ENCODE peak calls at places on chromosomes 7 and 10, in eight cellular contexts. C is heart left ventricle, D is sigmoid colon, L is right lobe of liver, I is stomach, U is NB4, P is breast epithelium, A is body of pancreas. B is an unnamed sample.

GRCh38 chr10:78759448-78760120 is 309.2 kb upstream of the ZMIZ1 start:
- DNase-seq in C (no peak), A (no peak), D (no peak), I (no peak), U (no peak), L (no peak), P (no peak), B (no peak)

GRCh38 chr10:1410032-1410431 is 327.3 kb downstream of the ADARB2 start:
- DNase-seq in C (no peak), L (no peak), P (no peak), D (no peak), U (no peak), A (no peak), I (no peak), B (no peak)

GRCh38 chr7:50725774-50726173 is 56.9 kb downstream of the GRB10 start:
- DNase-seq in A (peak), I (no peak), C (no peak), D (no peak), P (no peak), U (no peak), L (no peak), B (no peak)

GRCh38 chr10:834493-834892 is 97.0 kb downstream of the LARP4B start:
- DNase-seq in I (no peak), C (no peak), D (no peak), P (no peak), U (no peak), A (no peak), L (no peak), B (no peak)

GRCh38 chr10:1736180-1736971 is 949 bp downstream of the ADARB2 start:
- DNase-seq in U (no peak), L (no peak), I (no peak), P (no peak), D (no peak), C (no peak), A (no peak), B (no peak)

GRCh38 chr7:64978497-64979203 is 12.2 kb downstream of the ZNF117 start:
- DNase-seq in A (no peak), P (no peak), I (no peak), L (no peak), U (no peak), D (no peak), C (no peak), B (no peak)

GRCh38 chr10:3924344-3924743 is 139.3 kb upstream of the KLF6 start:
- DNase-seq in C (no peak), U (no peak), D (no peak), L (no peak), P (no peak), A (no peak), I (no peak), B (peak)

GRCh38 chr10:43172645-43173044 is 34.4 kb downstream of the CSGALNACT2 start:
- DNase-seq in D (no peak), U (no peak), I (no peak), L (no peak), P (no peak), C (no peak), A (no peak), B (no peak)

GRCh38 chr10:63586048-63586447 is 64.8 kb downstream of the REEP3 start:
- DNase-seq in P (no peak), U (no peak), C (no peak), I (no peak), D (no peak), A (no peak), L (no peak), B (no peak)

GRCh38 chr10:97686301-97686961 is 610 bp downstream of the AVPI1 start:
- DNase-seq in L (no peak), I (no peak), D (no peak), C (no peak), P (no peak), A (no peak), U (no peak), B (peak)

GRCh38 chr10:31620236-31621151 is 301.5 kb downstream of the ZEB1 start:
- DNase-seq in A (peak), L (no peak), D (peak), U (no peak), I (no peak), C (peak), P (no peak), B (peak)

GRCh38 chr7:148729984-148730733 is 31.5 kb downstream of the CUL1 start:
- DNase-seq in C (no peak), I (no peak), U (no peak), A (no peak), P (no peak), D (no peak), L (no peak), B (no peak)

GRCh38 chr7:17362439-17363095 is 64.1 kb downstream of the AHR start:
- DNase-seq in C (no peak), D (no peak), A (no peak), U (no peak), P (no peak), L (no peak), I (no peak), B (no peak)

GRCh38 chr7:95126053-95126709 is 198.2 kb downstream of the PON1 start:
- DNase-seq in C (no peak), D (no peak), U (no peak), A (no peak), L (no peak), P (no peak), I (no peak), B (no peak)

GRCh38 chr10:79387974-79388850 is 40.9 kb downstream of the PPIF start:
- DNase-seq in A (no peak), D (peak), C (peak), U (no peak), P (peak), I (no peak), L (peak), B (no peak)

GRCh38 chr10:1116696-1117254 is 60.6 kb downstream of the WDR37 start:
- DNase-seq in D (no peak), U (no peak), C (no peak), P (no peak), L (no peak), A (no peak), I (no peak), B (no peak)

GRCh38 chr10:86954681-86955500 is 2.5 kb downstream of the MMRN2 start:
- DNase-seq in P (no peak), I (no peak), L (peak), U (no peak), D (peak), C (no peak), A (no peak), B (no peak)

GRCh38 chr7:2540641-2541051 is 14.7 kb downstream of the BRAT1 start:
- DNase-seq in L (no peak), I (no peak), U (peak), P (no peak), D (peak), A (no peak), C (no peak), B (no peak)

GRCh38 chr7:5494683-5495561 is 71.3 kb upstream of the TNRC18 start:
- DNase-seq in I (peak), A (peak), P (peak), U (peak), L (peak), C (peak), D (peak), B (peak)

GRCh38 chr10:67978749-67979148 is 94.3 kb downstream of the SIRT1 start:
- DNase-seq in A (no peak), I (no peak), P (no peak), C (no peak), U (no peak), D (no peak), L (no peak), B (no peak)

GRCh38 chr7:152492952-152493351 is 57.1 kb upstream of the KMT2C start:
- DNase-seq in D (no peak), A (no peak), I (no peak), L (no peak), C (no peak), P (no peak), U (no peak), B (no peak)

GRCh38 chr10:71241899-71242620 is 29.7 kb downstream of the UNC5B start:
- DNase-seq in A (no peak), I (no peak), U (peak), C (no peak), D (no peak), L (peak), P (no peak), B (no peak)

GRCh38 chr10:14860782-14861181 is 17.9 kb upstream of the SUV39H2 start:
- DNase-seq in A (peak), I (peak), U (no peak), C (no peak), D (no peak), L (no peak), P (no peak), B (no peak)

GRCh38 chr10:131792011-131792651 is 108.7 kb upstream of the PPP2R2D start:
- DNase-seq in P (no peak), U (no peak), I (peak), A (no peak), D (peak), C (no peak), L (no peak), B (no peak)

GRCh38 chr10:103193107-103193819 is at the start of gene NT5C2:
- DNase-seq in A (peak), U (peak), C (peak), L (peak), D (peak), P (peak), I (peak), B (peak)

GRCh38 chr7:13879994-13880686 is 109.3 kb downstream of the ETV1 start:
- DNase-seq in L (no peak), U (no peak), C (no peak), I (no peak), D (no peak), A (no peak), P (no peak), B (no peak)

GRCh38 chr10:97498841-97499560 is at the start of gene UBTD1:
- DNase-seq in U (peak), P (peak), A (peak), L (peak), C (peak), I (peak), D (peak), B (peak)

GRCh38 chr7:2815523-2816240 is 28.4 kb downstream of the GNA12 start:
- DNase-seq in I (no peak), D (peak), L (no peak), A (no peak), U (peak), C (no peak), P (no peak), B (peak)

GRCh38 chr7:143936087-143937009 is 1.3 kb downstream of the OR2F2 start:
- DNase-seq in L (no peak), P (no peak), A (peak), D (no peak), U (no peak), I (no peak), C (no peak), B (no peak)

GRCh38 chr10:110399163-110400094 is 94.7 kb upstream of the SMNDC1 start:
- DNase-seq in U (no peak), A (peak), D (no peak), L (no peak), P (no peak), I (peak), C (no peak), B (no peak)

GRCh38 chr10:10658157-10658556 is 359.5 kb upstream of the CELF2 start:
- DNase-seq in I (no peak), U (peak), P (no peak), D (no peak), A (no peak), C (no peak), L (no peak), B (no peak)

DNA sequence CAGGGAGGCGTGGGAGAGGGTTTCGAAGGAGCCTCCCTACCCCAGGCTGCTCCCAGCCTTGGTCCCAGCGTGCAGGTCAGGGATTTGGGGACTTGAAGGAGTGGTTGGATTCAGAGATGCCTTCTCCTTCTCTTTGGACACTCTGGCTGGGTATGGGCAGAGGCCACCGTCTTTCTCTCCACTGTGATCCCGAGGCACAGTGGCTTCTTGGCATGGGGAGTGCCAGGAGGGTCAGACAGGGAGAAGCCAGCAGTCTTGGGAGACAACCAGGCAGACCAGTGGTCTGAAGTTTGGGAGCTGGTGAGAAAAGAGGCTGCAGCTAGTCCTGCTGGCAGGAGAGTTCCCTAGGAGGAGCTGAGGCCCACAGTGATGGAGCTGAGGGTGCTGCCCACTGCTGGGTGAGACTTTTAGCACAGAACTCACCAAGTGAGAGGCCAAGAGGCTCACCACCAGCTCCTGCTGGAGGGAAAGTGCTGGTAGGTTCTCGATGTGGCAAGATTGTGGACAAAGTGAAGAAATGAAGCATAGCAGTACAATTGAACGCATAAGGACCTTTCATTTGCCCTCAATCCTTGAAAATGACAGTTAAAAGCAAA is 35.2 kb upstream of the WDFY4 start:
- DNase-seq in U (peak), A (no peak), D (no peak), L (no peak), I (no peak), C (no peak), P (no peak), B (no peak)
- TF ChIP-seq CTCF in U (peak), A (no peak), D (no peak), L (no peak), I (no peak), C (no peak), P (no peak), B (no peak)

GRCh38 chr10:21526952-21527633 is 1.6 kb upstream of the SKIDA1 start:
- DNase-seq in D (peak), L (peak), U (peak), C (peak), P (peak), A (peak), I (peak), B (peak)
- TF ChIP-seq POLR2A in D (no peak), L (peak), U (peak), C (peak), P (no peak), A (peak), I (no peak), B (no peak)

GRCh38 chr7:130141161-130141857 is 63.9 kb downstream of the TMEM209 start:
- DNase-seq in C (peak), D (peak), L (peak), U (no peak), I (peak), A (peak), P (peak), B (peak)

GRCh38 chr7:130140551-130141160 is 64.5 kb downstream of the TMEM209 start:
- DNase-seq in L (no peak), D (no peak), P (no peak), I (no peak), A (no peak), U (no peak), C (no peak), B (no peak)

GRCh38 chr7:130143334-130143732 is 61.9 kb downstream of the TMEM209 start:
- DNase-seq in L (no peak), I (no peak), U (no peak), D (no peak), C (no peak), A (no peak), P (no peak), B (no peak)

GRCh38 chr7:130142654-130143333 is 62.4 kb downstream of the TMEM209 start:
- DNase-seq in L (no peak), D (no peak), C (no peak), U (no peak), A (no peak), P (no peak), I (no peak), B (peak)

DNA sequence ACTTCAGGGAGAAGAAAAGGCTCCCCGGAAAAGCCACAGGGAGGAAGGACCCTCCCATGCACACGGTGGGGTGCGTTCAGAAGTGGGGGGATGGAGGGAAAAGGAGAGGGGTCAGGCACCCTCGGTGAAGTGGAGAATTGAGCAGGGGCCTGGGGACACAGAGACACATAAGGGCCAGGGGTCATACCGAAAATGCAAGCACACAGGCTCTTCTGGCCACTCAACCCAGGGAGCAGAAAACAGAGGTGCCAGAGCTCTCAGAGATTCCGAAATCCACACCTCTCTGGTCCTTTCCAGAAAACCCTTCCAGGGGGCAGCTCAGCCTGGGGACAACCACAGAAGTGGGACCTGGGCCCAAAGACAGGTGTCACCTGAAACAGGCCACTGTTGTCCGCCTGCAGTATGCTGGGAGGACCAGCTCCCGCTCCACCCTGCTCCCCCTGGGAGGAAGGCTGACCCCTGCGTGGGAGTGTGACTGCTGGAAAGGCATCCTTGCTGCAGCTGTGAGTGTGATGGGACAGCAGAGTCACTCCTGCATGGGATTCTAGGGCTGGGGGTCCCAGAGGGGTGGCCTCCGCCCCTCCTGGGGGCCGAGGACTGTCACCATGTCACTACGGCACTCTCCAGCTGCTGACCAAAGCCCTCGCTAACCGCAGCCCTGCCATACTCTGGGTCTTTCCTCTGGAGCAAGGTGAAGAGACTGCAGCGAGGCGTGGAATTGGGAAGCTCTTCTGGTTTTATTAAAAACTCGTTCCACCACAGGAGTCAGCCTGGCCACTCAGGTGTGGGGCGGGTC is 63.1 kb downstream of the TMEM209 start:
- DNase-seq in U (no peak), D (no peak), I (no peak), C (peak), L (no peak), P (no peak), A (no peak), B (peak)
- H3K4me3 ChIP-seq in U (no peak), D (peak), I (peak), C (peak), L (peak), P (peak), A (no peak), B (peak)

GRCh38 chr7:74480861-74481417 is 27.2 kb downstream of the GTF2IRD1 start:
- DNase-seq in U (peak), D (peak), C (peak), L (peak), I (peak), A (peak), P (no peak), B (peak)

GRCh38 chr7:74478671-74479065 is 25.0 kb downstream of the GTF2IRD1 start:
- DNase-seq in I (no peak), D (no peak), U (no peak), A (no peak), L (no peak), P (no peak), C (no peak), B (no peak)

GRCh38 chr7:74481458-74482324 is 28.0 kb downstream of the GTF2IRD1 start:
- DNase-seq in P (no peak), C (no peak), A (no peak), L (no peak), D (no peak), U (no peak), I (no peak), B (no peak)

GRCh38 chr7:74479066-74479781 is 25.5 kb downstream of the GTF2IRD1 start:
- DNase-seq in I (peak), C (peak), D (peak), A (peak), L (no peak), U (peak), P (no peak), B (no peak)

GRCh38 chr7:74479961-74480829 is 26.5 kb downstream of the GTF2IRD1 start:
- DNase-seq in I (peak), C (peak), L (peak), U (no peak), A (peak), P (no peak), D (peak), B (peak)
- TF ChIP-seq CTCF in I (no peak), C (no peak), L (no peak), U (no peak), A (no peak), P (no peak), D (no peak), B (no peak)

GRCh38 chr7:4233621-4234497 is 448.2 kb upstream of the FOXK1 start:
- DNase-seq in P (no peak), I (no peak), L (peak), U (no peak), D (peak), A (no peak), C (no peak), B (no peak)

GRCh38 chr7:4234498-4234855 is 447.6 kb upstream of the FOXK1 start:
- DNase-seq in L (peak), P (no peak), D (peak), A (no peak), C (no peak), I (no peak), U (no peak), B (no peak)

GRCh38 chr7:4234886-4235285 is 447.2 kb upstream of the FOXK1 start:
- DNase-seq in D (peak), L (no peak), P (no peak), A (no peak), U (no peak), I (no peak), C (no peak), B (no peak)

GRCh38 chr7:4236389-4236788 is 445.7 kb upstream of the FOXK1 start:
- DNase-seq in D (peak), P (no peak), C (no peak), L (peak), A (no peak), U (no peak), I (no peak), B (no peak)

DNA sequence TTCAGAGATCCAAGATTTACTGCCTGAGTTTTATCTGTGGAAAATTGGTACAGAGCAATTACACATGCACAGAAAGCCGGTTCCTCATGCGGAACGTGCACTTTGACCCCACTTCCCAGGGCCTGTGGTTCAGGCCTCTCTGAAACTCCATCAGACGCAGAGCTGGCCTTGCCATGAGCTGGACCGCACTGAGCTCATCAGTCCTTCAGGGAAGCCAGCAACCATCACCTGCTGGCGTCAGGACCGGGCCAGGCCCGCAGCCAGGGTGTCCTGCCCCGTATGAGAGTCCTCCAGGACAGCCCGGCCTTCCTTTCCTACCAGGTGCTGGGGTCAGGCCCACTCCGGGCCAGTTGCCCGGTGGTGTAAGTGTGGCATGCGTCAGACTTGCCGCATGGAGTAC is 446.5 kb upstream of the FOXK1 start:
- DNase-seq in C (no peak), U (no peak), D (peak), L (peak), A (no peak), I (no peak), P (no peak), B (peak)
- TF ChIP-seq POLR2A in C (no peak), U (no peak), D (no peak), L (no peak), A (no peak), I (no peak), P (no peak), B (no peak)